ENCODE peak calls at places on chromosomes 5 and 9, in seven cellular contexts. Q, Y, B, I, D, G and W are unnamed samples.

GRCh38 chr9:75599249-75599648 is 291.2 kb upstream of the PCSK5 start:
- DNase-seq in Y (no peak), Q (no peak), D (no peak), B (no peak), I (no peak), G (no peak), W (no peak)

GRCh38 chr9:131096490-131097258 is at the start of gene AIF1L:
- DNase-seq in D (no peak), B (no peak), G (no peak), Y (no peak), I (peak; percentile 58), Q (peak; percentile 73), W (peak; percentile 93)

GRCh38 chr9:137429974-137430722 is 7.0 kb downstream of the NOXA1 start:
- DNase-seq in Y (no peak), B (no peak), D (no peak), I (peak; percentile 78), Q (peak; percentile 58), G (no peak), W (peak; percentile 73)

GRCh38 chr9:133490201-133490681 is 11.3 kb upstream of the SLC2A6 start:
- DNase-seq in Y (no peak), B (no peak), Q (peak; percentile 41), D (no peak), G (no peak), I (no peak), W (peak; percentile 62)

GRCh38 chr5:178399723-178400115 is 167.1 kb upstream of the PHYKPL start:
- DNase-seq in G (no peak), B (no peak), D (no peak), Y (no peak), I (no peak), Q (peak; percentile 18), W (peak; percentile 4)

GRCh38 chr5:100553209-100553608 is 18.0 kb downstream of the FAM174A start:
- DNase-seq in I (no peak), B (no peak), Y (no peak), G (no peak), Q (no peak), D (peak; percentile 28), W (no peak)

GRCh38 chr5:27312291-27312690 is 273.9 kb upstream of the CDH9 start:
- DNase-seq in I (no peak), Q (no peak), D (no peak), Y (no peak), B (no peak), G (no peak), W (no peak)

GRCh38 chr9:12875216-12875615 is 100.4 kb downstream of the LURAP1L start:
- DNase-seq in D (peak; percentile 50), B (no peak), Y (peak; percentile 49), G (no peak), I (no peak), Q (no peak), W (no peak)

GRCh38 chr9:2725126-2725525 is 7.8 kb downstream of the KCNV2 start:
- DNase-seq in Q (no peak), D (no peak), Y (no peak), I (no peak), G (no peak), B (no peak), W (no peak)

GRCh38 chr9:28648723-28649122 is 1075.4 kb upstream of the C9orf72 start:
- DNase-seq in B (no peak), I (no peak), D (no peak), G (no peak), Q (no peak), Y (no peak), W (no peak)

GRCh38 chr9:136023401-136024225 is 62.4 kb upstream of the UBAC1 start:
- DNase-seq in B (no peak), Q (peak; percentile 91), G (no peak), Y (peak; percentile 66), D (peak; percentile 77), I (no peak), W (peak; percentile 92)

GRCh38 chr5:99033014-99033931 is 104.5 kb upstream of the CHD1 start:
- DNase-seq in D (peak; percentile 23), Y (peak; percentile 9), B (no peak), Q (no peak), I (no peak), G (no peak), W (no peak)

GRCh38 chr9:71924576-71924975 is 13.1 kb downstream of the C9orf85 start:
- DNase-seq in Y (no peak), Q (no peak), D (no peak), B (no peak), G (no peak), I (no peak), W (no peak)

GRCh38 chr9:19800884-19801283 is 12.0 kb upstream of the SLC24A2 start:
- DNase-seq in Q (no peak), G (no peak), I (no peak), B (no peak), Y (no peak), D (no peak), W (no peak)

GRCh38 chr5:67432601-67433000 is 236.0 kb upstream of the CD180 start:
- DNase-seq in D (peak; percentile 37), Q (no peak), Y (no peak), G (no peak), B (no peak), I (peak; percentile 10), W (no peak)

GRCh38 chr9:75939712-75940111 is 49.2 kb downstream of the PCSK5 start:
- DNase-seq in Q (no peak), I (no peak), Y (no peak), B (no peak), G (no peak), D (no peak), W (no peak)

GRCh38 chr5:54760182-54760935 is 225.0 kb downstream of the ESM1 start:
- DNase-seq in Q (no peak), Y (peak; percentile 85), D (peak; percentile 85), G (no peak), I (no peak), B (no peak), W (no peak)

GRCh38 chr5:132526290-132526973 is 16.9 kb downstream of the IL5 start:
- DNase-seq in Y (peak; percentile 52), I (peak; percentile 54), Q (peak; percentile 43), B (peak; percentile 29), D (peak; percentile 72), G (peak; percentile 17), W (no peak)

GRCh38 chr5:54739371-54739770 is 221.8 kb downstream of the SNX18 start:
- DNase-seq in I (no peak), D (no peak), B (no peak), Y (no peak), G (no peak), Q (no peak), W (no peak)

GRCh38 chr9:89743576-89744254 is 138.9 kb downstream of the GADD45G start:
- DNase-seq in I (no peak), G (peak; percentile 31), B (no peak), Y (no peak), D (no peak), Q (no peak), W (peak; percentile 64)

GRCh38 chr5:65142511-65143011 is 339.2 kb downstream of the ADAMTS6 start:
- DNase-seq in B (peak; percentile 37), Q (no peak), I (no peak), D (peak; percentile 71), G (no peak), Y (peak; percentile 70), W (no peak)

GRCh38 chr9:22838266-22838665 is 391.6 kb downstream of the DMRTA1 start:
- DNase-seq in D (no peak), G (no peak), I (no peak), B (no peak), Q (no peak), Y (no peak), W (no peak)

GRCh38 chr5:40481226-40481625 is 198.5 kb upstream of the PTGER4 start:
- DNase-seq in B (no peak), D (no peak), Y (peak; percentile 28), Q (no peak), G (no peak), I (no peak), W (no peak)

GRCh38 chr9:18568969-18569368 is 95.0 kb downstream of the ADAMTSL1 start:
- DNase-seq in G (no peak), Y (peak; percentile 20), I (peak; percentile 57), Q (no peak), B (no peak), D (peak; percentile 21), W (no peak)

GRCh38 chr9:91421022-91421765 is 2.4 kb downstream of the NFIL3 start:
- DNase-seq in Y (peak; percentile 49), D (peak; percentile 30), I (no peak), G (no peak), Q (peak; percentile 75), B (no peak), W (peak; percentile 80)

GRCh38 chr5:150394103-150394502 is 18.6 kb downstream of the CD74 start:
- DNase-seq in I (no peak), G (no peak), Y (peak; percentile 58), Q (no peak), B (no peak), D (peak; percentile 22), W (no peak)